ENCODE peak calls at places on chromosomes 12 and 14, in four cellular contexts. One of them, this sample, is unnamed.

GRCh38 chr14:99753225-99754140 is 39.7 kb upstream of the EML1 start:
- DNase-seq in CD8-positive, alpha-beta memory T cell: peak
- DNase-seq in AG04449: no peak
- DNase-seq in body of pancreas: no peak
- DNase-seq in this sample: no peak

GRCh38 chr14:87494010-87494409 is 499.0 kb downstream of the GALC start:
- DNase-seq in CD8-positive, alpha-beta memory T cell: no peak
- DNase-seq in AG04449: no peak
- DNase-seq in body of pancreas: no peak
- DNase-seq in this sample: no peak

GRCh38 chr12:54882074-54882473 is 27.8 kb downstream of the MUCL1 start:
- DNase-seq in CD8-positive, alpha-beta memory T cell: no peak
- DNase-seq in AG04449: no peak
- DNase-seq in body of pancreas: no peak
- DNase-seq in this sample: no peak

GRCh38 chr12:11648514-11649412 is 711 bp upstream of the ETV6 start:
- DNase-seq in CD8-positive, alpha-beta memory T cell: peak
- DNase-seq in AG04449: no peak
- DNase-seq in body of pancreas: peak
- DNase-seq in this sample: peak

GRCh38 chr12:12903642-12904609 is 12.6 kb downstream of the GPRC5A start:
- DNase-seq in CD8-positive, alpha-beta memory T cell: no peak
- DNase-seq in AG04449: no peak
- DNase-seq in body of pancreas: no peak
- DNase-seq in this sample: no peak

GRCh38 chr14:91154851-91155625 is 41.2 kb downstream of the DGLUCY start:
- DNase-seq in CD8-positive, alpha-beta memory T cell: peak
- DNase-seq in AG04449: no peak
- DNase-seq in body of pancreas: peak
- DNase-seq in this sample: peak

GRCh38 chr12:49916129-49916919 is 12.6 kb upstream of the FAIM2 start:
- DNase-seq in CD8-positive, alpha-beta memory T cell: no peak
- DNase-seq in AG04449: no peak
- DNase-seq in body of pancreas: no peak
- DNase-seq in this sample: no peak

GRCh38 chr14:66003082-66003740 is 483.0 kb upstream of the CCDC196 start:
- DNase-seq in CD8-positive, alpha-beta memory T cell: no peak
- DNase-seq in AG04449: no peak
- DNase-seq in body of pancreas: no peak
- DNase-seq in this sample: no peak

GRCh38 chr14:21184252-21184651 is 28.4 kb upstream of the OR5AU1 start:
- DNase-seq in CD8-positive, alpha-beta memory T cell: no peak
- DNase-seq in AG04449: no peak
- DNase-seq in body of pancreas: no peak
- DNase-seq in this sample: no peak

GRCh38 chr12:112185093-112185923 is 59.9 kb downstream of the TRAFD1 start:
- DNase-seq in CD8-positive, alpha-beta memory T cell: no peak
- DNase-seq in AG04449: no peak
- DNase-seq in body of pancreas: no peak
- DNase-seq in this sample: no peak

GRCh38 chr14:72766296-72766695 is 127.6 kb downstream of the DPF3 start:
- DNase-seq in CD8-positive, alpha-beta memory T cell: no peak
- DNase-seq in AG04449: no peak
- DNase-seq in body of pancreas: no peak
- DNase-seq in this sample: no peak

GRCh38 chr14:104293231-104293841 is 154.9 kb downstream of the KIF26A start:
- DNase-seq in CD8-positive, alpha-beta memory T cell: peak
- DNase-seq in AG04449: no peak
- DNase-seq in body of pancreas: no peak
- DNase-seq in this sample: no peak

GRCh38 chr12:14258468-14258947 is 107.0 kb upstream of the ATF7IP start:
- DNase-seq in CD8-positive, alpha-beta memory T cell: no peak
- DNase-seq in AG04449: no peak
- DNase-seq in body of pancreas: peak
- DNase-seq in this sample: peak

DNA sequence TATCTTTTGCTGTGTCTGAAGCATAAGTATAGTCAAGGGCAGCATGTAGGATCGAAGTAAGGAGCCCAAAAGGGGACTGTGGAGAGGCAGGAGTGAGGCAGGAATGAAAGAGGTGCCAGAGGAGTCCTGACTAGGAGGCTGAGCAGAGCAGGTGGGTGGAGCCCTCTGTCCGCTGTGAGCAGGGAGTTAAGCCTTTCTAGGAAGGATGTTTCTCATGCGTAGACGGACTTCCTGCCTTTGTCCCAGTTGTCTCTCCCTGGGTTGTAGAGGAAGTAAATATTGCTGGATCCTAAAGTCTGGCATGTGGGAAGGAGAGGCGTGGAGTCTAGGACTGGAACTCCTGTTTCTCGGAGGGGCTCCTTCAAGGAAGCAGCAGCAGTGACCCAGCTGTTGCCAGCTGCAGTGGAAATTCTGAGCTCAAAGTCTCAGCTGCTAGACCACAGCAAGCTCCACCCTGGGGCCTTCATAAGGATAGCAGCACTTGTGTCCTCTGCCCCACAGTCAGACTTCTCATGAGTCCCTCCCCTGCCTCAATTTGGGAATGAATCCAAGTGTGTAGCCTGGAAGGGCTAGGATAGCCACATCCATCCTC is 44.0 kb downstream of the RBMS2 start:
- DNase-seq in CD8-positive, alpha-beta memory T cell: no peak
- DNase-seq in AG04449: peak
- DNase-seq in body of pancreas: no peak
- DNase-seq in this sample: peak
- H3K4me3 ChIP-seq in CD8-positive, alpha-beta memory T cell: no peak
- H3K4me3 ChIP-seq in AG04449: no peak
- H3K4me3 ChIP-seq in body of pancreas: no peak
- H3K4me3 ChIP-seq in this sample: no peak

GRCh38 chr12:40248585-40249297 is 23.9 kb downstream of the LRRK2 start:
- DNase-seq in CD8-positive, alpha-beta memory T cell: no peak
- DNase-seq in AG04449: no peak
- DNase-seq in body of pancreas: no peak
- DNase-seq in this sample: no peak

GRCh38 chr12:40253936-40254335 is 29.1 kb downstream of the LRRK2 start:
- DNase-seq in CD8-positive, alpha-beta memory T cell: no peak
- DNase-seq in AG04449: no peak
- DNase-seq in body of pancreas: no peak
- DNase-seq in this sample: no peak

GRCh38 chr12:40248034-40248433 is 23.2 kb downstream of the LRRK2 start:
- DNase-seq in CD8-positive, alpha-beta memory T cell: no peak
- DNase-seq in AG04449: no peak
- DNase-seq in body of pancreas: no peak
- DNase-seq in this sample: no peak
- H3K4me3 ChIP-seq in CD8-positive, alpha-beta memory T cell: no peak
- H3K4me3 ChIP-seq in AG04449: no peak
- H3K4me3 ChIP-seq in body of pancreas: no peak
- H3K4me3 ChIP-seq in this sample: no peak

GRCh38 chr12:120689397-120690082 is 2.6 kb downstream of the MLEC start:
- DNase-seq in CD8-positive, alpha-beta memory T cell: no peak
- DNase-seq in AG04449: no peak
- DNase-seq in body of pancreas: no peak
- DNase-seq in this sample: no peak
- H3K4me3 ChIP-seq in CD8-positive, alpha-beta memory T cell: peak
- H3K4me3 ChIP-seq in AG04449: peak
- H3K4me3 ChIP-seq in body of pancreas: no peak
- H3K4me3 ChIP-seq in this sample: no peak

DNA sequence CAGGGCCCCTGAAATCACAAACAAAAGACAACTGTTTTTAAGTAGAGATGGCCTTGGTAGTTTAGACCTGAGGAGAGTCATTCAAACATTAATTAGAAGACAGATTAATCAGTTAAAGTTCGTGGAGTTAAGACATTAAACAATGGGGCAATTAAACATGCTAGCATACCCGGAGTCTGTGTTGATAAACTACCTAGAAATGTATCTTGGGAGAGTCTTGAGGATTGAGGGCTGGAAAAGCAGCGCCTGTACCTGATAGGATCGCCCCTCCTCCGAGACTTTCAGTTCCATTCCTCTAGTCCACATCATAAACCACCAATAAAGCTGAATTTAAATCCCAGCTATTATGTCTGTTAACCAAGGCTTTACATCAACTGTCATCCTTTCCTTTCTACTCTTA is 1.0 kb upstream of the KRAS start:
- DNase-seq in CD8-positive, alpha-beta memory T cell: no peak
- DNase-seq in AG04449: no peak
- DNase-seq in body of pancreas: no peak
- DNase-seq in this sample: no peak
- H3K4me3 ChIP-seq in CD8-positive, alpha-beta memory T cell: peak
- H3K4me3 ChIP-seq in AG04449: peak
- H3K4me3 ChIP-seq in body of pancreas: no peak
- H3K4me3 ChIP-seq in this sample: no peak

DNA sequence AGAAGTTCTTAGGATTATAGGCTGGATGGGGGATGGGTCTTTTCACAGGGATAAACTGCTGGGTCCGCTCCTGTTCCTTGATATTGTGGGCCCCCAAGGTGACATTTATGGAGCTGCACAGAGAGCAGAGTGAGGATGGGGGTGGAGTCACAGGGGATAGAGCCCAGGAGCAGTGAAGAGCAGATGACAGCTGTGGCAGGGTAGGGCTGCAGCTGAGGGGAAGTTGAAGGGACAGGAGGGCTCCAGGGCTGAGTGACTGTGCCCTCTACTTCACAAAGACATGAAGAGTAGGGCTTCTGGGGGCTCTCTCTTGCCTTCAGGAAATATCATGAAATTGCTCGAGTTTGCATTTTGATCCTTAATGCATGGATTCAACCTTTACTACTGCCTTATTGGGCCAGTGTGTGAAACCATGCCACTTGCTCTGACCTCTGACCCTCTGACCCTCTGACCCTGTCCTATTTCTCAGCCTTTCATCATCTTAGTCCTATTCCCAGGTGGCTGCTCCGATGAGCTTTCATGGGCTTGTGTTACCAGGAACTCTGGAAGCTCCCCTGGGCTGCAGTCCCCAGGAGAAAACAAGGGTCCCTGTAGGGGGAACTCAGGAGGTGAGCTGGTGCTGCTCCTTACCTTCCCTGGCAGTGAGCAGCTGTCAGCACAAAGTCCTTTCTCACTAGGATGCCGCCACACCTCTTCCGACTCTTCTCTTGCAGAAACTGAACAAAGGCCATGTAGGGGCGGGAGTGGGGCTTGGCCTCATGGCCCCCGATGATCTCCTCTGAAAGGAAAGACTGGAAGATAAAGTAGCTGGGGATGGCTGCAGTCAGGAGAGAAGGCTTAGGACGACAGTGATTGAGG is 1.6 kb downstream of the GZMH start:
- DNase-seq in CD8-positive, alpha-beta memory T cell: no peak
- DNase-seq in AG04449: no peak
- DNase-seq in body of pancreas: no peak
- DNase-seq in this sample: no peak
- H3K4me3 ChIP-seq in CD8-positive, alpha-beta memory T cell: no peak
- H3K4me3 ChIP-seq in AG04449: no peak
- H3K4me3 ChIP-seq in body of pancreas: no peak
- H3K4me3 ChIP-seq in this sample: no peak

GRCh38 chr12:75786071-75786470 is 245.5 kb downstream of the PHLDA1 start:
- DNase-seq in CD8-positive, alpha-beta memory T cell: no peak
- DNase-seq in AG04449: no peak
- DNase-seq in body of pancreas: no peak
- DNase-seq in this sample: no peak
- H3K4me3 ChIP-seq in CD8-positive, alpha-beta memory T cell: no peak
- H3K4me3 ChIP-seq in AG04449: no peak
- H3K4me3 ChIP-seq in body of pancreas: no peak
- H3K4me3 ChIP-seq in this sample: no peak

DNA sequence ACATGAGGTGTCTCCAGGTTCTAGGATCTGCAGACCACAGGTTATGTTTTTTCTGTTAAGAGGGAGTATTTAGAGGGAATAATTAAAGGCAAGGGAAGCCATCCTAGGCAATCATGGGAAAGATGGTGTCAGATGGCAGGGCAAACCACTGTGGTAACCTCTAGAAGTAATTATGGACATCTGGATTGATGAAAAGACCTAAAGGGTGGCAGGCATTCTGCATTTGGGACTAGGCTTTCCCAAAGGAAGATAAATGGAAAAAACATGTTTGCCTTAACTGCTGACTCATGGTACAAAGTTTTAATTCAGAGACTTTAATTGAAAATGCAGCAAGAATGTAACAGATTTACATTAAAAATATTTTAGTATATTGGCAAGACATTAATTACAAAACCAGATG is 88.2 kb downstream of the TMEM30B start:
- DNase-seq in CD8-positive, alpha-beta memory T cell: no peak
- DNase-seq in AG04449: no peak
- DNase-seq in body of pancreas: no peak
- DNase-seq in this sample: no peak
- H3K4me3 ChIP-seq in CD8-positive, alpha-beta memory T cell: no peak
- H3K4me3 ChIP-seq in AG04449: no peak
- H3K4me3 ChIP-seq in body of pancreas: no peak
- H3K4me3 ChIP-seq in this sample: no peak

DNA sequence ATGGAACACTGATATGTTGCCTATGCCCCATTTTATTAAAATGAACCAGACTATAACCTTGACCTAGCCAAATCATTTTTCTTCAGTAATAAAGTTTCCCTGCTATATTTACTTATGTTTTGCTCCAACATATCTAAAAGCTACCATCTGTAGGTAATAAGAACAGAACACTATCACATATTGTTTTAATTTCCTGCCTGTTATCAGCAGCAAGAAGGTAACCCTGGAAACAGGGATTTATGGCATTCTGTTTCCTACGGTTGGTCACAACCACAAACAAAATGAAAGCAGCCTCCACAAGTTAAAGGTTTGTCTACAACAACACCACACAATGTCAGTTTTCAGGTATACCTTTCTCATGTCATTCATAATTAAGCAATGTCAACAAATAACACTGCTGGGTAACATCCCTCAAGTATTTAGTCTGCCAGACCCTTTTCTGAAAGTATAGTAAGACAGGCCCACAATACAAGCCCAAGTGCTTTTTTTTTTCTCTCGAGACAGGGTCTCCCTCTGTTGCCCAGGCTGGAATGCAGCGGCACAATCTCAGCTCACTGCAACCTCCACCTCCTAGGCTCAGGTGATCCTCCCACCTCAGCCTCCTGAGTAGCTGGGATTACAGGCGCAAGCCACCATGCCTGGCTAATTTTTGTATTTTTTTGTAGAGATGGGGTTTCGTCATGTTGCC is 25.5 kb downstream of the GCH1 start:
- DNase-seq in CD8-positive, alpha-beta memory T cell: no peak
- DNase-seq in AG04449: no peak
- DNase-seq in body of pancreas: no peak
- DNase-seq in this sample: no peak
- H3K4me3 ChIP-seq in CD8-positive, alpha-beta memory T cell: no peak
- H3K4me3 ChIP-seq in AG04449: no peak
- H3K4me3 ChIP-seq in body of pancreas: no peak
- H3K4me3 ChIP-seq in this sample: no peak

GRCh38 chr14:95700221-95700976 is 13.5 kb downstream of the TCL1A start:
- DNase-seq in CD8-positive, alpha-beta memory T cell: no peak
- DNase-seq in AG04449: no peak
- DNase-seq in body of pancreas: no peak
- DNase-seq in this sample: no peak
- H3K4me3 ChIP-seq in CD8-positive, alpha-beta memory T cell: no peak
- H3K4me3 ChIP-seq in AG04449: no peak
- H3K4me3 ChIP-seq in body of pancreas: no peak
- H3K4me3 ChIP-seq in this sample: no peak

This sample was measured in lung.